ENCODE peak calls at places on chromosomes 16 and 17, in ten cellular contexts. Z is stimulated activated CD4-positive, alpha-beta T cell treated with anti-CD3 and anti-CD28 coated beads, Interleukin-15, amount 100 ng/mL, for 24 hours; S is choroid plexus epithelial cell; U is glutamatergic neuron; E is HCEC 1CT; J is activated naive CD4-positive, alpha-beta T cell; B is epithelial cell of prostate; V is GM03348; P is germinal center; D is endodermal cell. F is an unnamed sample.
A peak's percentile ranks its signal among the peaks of the same experiment; 100 is the strongest.

GRCh38 chr17:81563861-81564586 is 11.9 kb upstream of the FAAP100 start:
- DNase-seq in V (no peak), J (no peak), S (peak; percentile 95), P (no peak), D (no peak), E (peak; percentile 80), B (no peak), U (no peak), Z (no peak), F (no peak)

GRCh38 chr16:50335198-50335958 is 33.4 kb downstream of the BRD7 start:
- DNase-seq in S (peak; percentile 66), E (peak; percentile 20), U (no peak), Z (no peak), J (peak; percentile 7), D (no peak), V (no peak), P (no peak), B (no peak), F (no peak)

GRCh38 chr17:2901582-2901981 is 105.3 kb downstream of the RAP1GAP2 start:
- DNase-seq in V (no peak), D (no peak), S (no peak), Z (no peak), B (no peak), J (no peak), U (no peak), E (no peak), P (no peak), F (peak; percentile 74)

GRCh38 chr17:79795795-79796569 is 895 bp downstream of the CBX8 start:
- DNase-seq in J (no peak), S (no peak), B (no peak), Z (no peak), E (no peak), U (no peak), D (peak; percentile 66), P (peak; percentile 52), V (no peak), F (peak; percentile 44)

GRCh38 chr17:31416503-31416923 is 25.0 kb downstream of the RAB11FIP4 start:
- DNase-seq in P (no peak), J (no peak), B (no peak), S (no peak), V (no peak), Z (no peak), E (no peak), D (no peak), U (peak; percentile 76), F (no peak)

GRCh38 chr16:72428611-72429376 is 256.8 kb upstream of the PMFBP1 start:
- DNase-seq in B (no peak), P (no peak), U (no peak), S (no peak), D (no peak), V (no peak), E (no peak), Z (no peak), J (no peak), F (no peak)

GRCh38 chr17:39325528-39326240 is 75.7 kb downstream of the FBXL20 start:
- DNase-seq in Z (no peak), B (no peak), V (no peak), S (no peak), U (no peak), P (no peak), E (no peak), D (no peak), J (no peak), F (no peak)

GRCh38 chr17:78618264-78619066 is 41.3 kb upstream of the DNAH17 start:
- DNase-seq in P (no peak), Z (no peak), V (no peak), J (no peak), E (no peak), D (no peak), U (no peak), S (no peak), B (no peak), F (no peak)

GRCh38 chr16:29662729-29663019 is 373 bp upstream of the SPN start:
- DNase-seq in B (no peak), D (no peak), U (no peak), P (peak; percentile 24), Z (peak; percentile 56), V (no peak), S (no peak), J (peak; percentile 22), E (no peak), F (no peak)

GRCh38 chr16:86740298-86740697 is 161.9 kb downstream of the FOXL1 start:
- DNase-seq in U (peak; percentile 9), P (no peak), E (no peak), S (no peak), Z (no peak), B (no peak), V (no peak), J (no peak), D (no peak), F (no peak)

GRCh38 chr17:64262422-64263260 is at the start of gene TEX2:
- DNase-seq in P (peak; percentile 53), V (peak; percentile 55), S (peak; percentile 26), E (peak; percentile 1), J (peak; percentile 40), U (peak; percentile 44), B (no peak), D (peak; percentile 78), Z (peak; percentile 75), F (peak; percentile 86)

F was measured in SK-N-SH.